ENCODE peak calls at places on chromosomes 7 and 10, in six cellular contexts. One of them, this sample, is unnamed.

GRCh38 chr7:50552921-50553320 is 12.3 kb downstream of the DDC start:
- DNase-seq in HCT116: no peak
- DNase-seq in DND-41: peak; percentile 48
- DNase-seq in neural progenitor cell: peak; percentile 82
- DNase-seq in mammary epithelial cell: peak; percentile 17
- DNase-seq in IMR-90: peak; percentile 55
- DNase-seq in this sample: no peak

GRCh38 chr7:31741852-31742251 is 54.8 kb downstream of the PPP1R17 start:
- DNase-seq in mammary epithelial cell: peak; percentile 34
- DNase-seq in IMR-90: no peak
- DNase-seq in neural progenitor cell: no peak
- DNase-seq in HCT116: no peak
- DNase-seq in DND-41: no peak
- DNase-seq in this sample: no peak

GRCh38 chr7:70432567-70433001 is 699.4 kb upstream of the GALNT17 start:
- DNase-seq in DND-41: no peak
- DNase-seq in mammary epithelial cell: no peak
- DNase-seq in neural progenitor cell: no peak
- DNase-seq in IMR-90: no peak
- DNase-seq in HCT116: no peak
- DNase-seq in this sample: no peak

GRCh38 chr7:2157473-2158279 is 75.1 kb downstream of the MAD1L1 start:
- DNase-seq in IMR-90: peak; percentile 96
- DNase-seq in neural progenitor cell: peak; percentile 26
- DNase-seq in HCT116: no peak
- DNase-seq in DND-41: peak; percentile 13
- DNase-seq in mammary epithelial cell: no peak
- DNase-seq in this sample: no peak

GRCh38 chr7:151795168-151795754 is 81.7 kb downstream of the PRKAG2 start:
- DNase-seq in DND-41: no peak
- DNase-seq in neural progenitor cell: no peak
- DNase-seq in HCT116: no peak
- DNase-seq in IMR-90: no peak
- DNase-seq in mammary epithelial cell: no peak
- DNase-seq in this sample: no peak

GRCh38 chr10:49328401-49329185 is 29.6 kb downstream of the C10orf71 start:
- DNase-seq in DND-41: no peak
- DNase-seq in HCT116: no peak
- DNase-seq in mammary epithelial cell: no peak
- DNase-seq in neural progenitor cell: no peak
- DNase-seq in IMR-90: no peak
- DNase-seq in this sample: no peak

GRCh38 chr7:132859199-132859598 is 222.7 kb downstream of the CHCHD3 start:
- DNase-seq in DND-41: no peak
- DNase-seq in IMR-90: no peak
- DNase-seq in HCT116: no peak
- DNase-seq in neural progenitor cell: no peak
- DNase-seq in mammary epithelial cell: no peak
- DNase-seq in this sample: no peak

GRCh38 chr7:106568680-106569499 is 92.1 kb downstream of the CCDC71L start:
- DNase-seq in HCT116: peak; percentile 52
- DNase-seq in neural progenitor cell: no peak
- DNase-seq in IMR-90: peak; percentile 85
- DNase-seq in mammary epithelial cell: peak; percentile 85
- DNase-seq in DND-41: peak; percentile 39
- DNase-seq in this sample: no peak

GRCh38 chr7:40297741-40298311 is 163.0 kb downstream of the SUGCT start:
- DNase-seq in IMR-90: peak; percentile 38
- DNase-seq in DND-41: no peak
- DNase-seq in HCT116: no peak
- DNase-seq in neural progenitor cell: no peak
- DNase-seq in mammary epithelial cell: peak; percentile 16
- DNase-seq in this sample: no peak

GRCh38 chr7:13262929-13263530 is 575.6 kb downstream of the ARL4A start:
- DNase-seq in HCT116: peak; percentile 26
- DNase-seq in IMR-90: peak; percentile 52
- DNase-seq in mammary epithelial cell: peak; percentile 10
- DNase-seq in neural progenitor cell: peak; percentile 40
- DNase-seq in DND-41: no peak
- DNase-seq in this sample: peak; percentile 54

GRCh38 chr7:149670288-149670687 is 103.1 kb downstream of the ZNF467 start:
- DNase-seq in mammary epithelial cell: no peak
- DNase-seq in DND-41: no peak
- DNase-seq in neural progenitor cell: no peak
- DNase-seq in IMR-90: peak; percentile 10
- DNase-seq in HCT116: no peak
- DNase-seq in this sample: no peak

GRCh38 chr7:114823290-114823689 is 98.6 kb upstream of the MDFIC start:
- DNase-seq in neural progenitor cell: no peak
- DNase-seq in DND-41: no peak
- DNase-seq in IMR-90: peak; percentile 5
- DNase-seq in mammary epithelial cell: peak; percentile 84
- DNase-seq in HCT116: no peak
- DNase-seq in this sample: no peak
- H2AFZ ChIP-seq in neural progenitor cell: no peak overlapping the region
- H2AFZ ChIP-seq in DND-41: no peak overlapping the region
- H2AFZ ChIP-seq in IMR-90: peak overlapping the region; percentile 13
- H2AFZ ChIP-seq in mammary epithelial cell: peak overlapping the region; percentile 56
- H2AFZ ChIP-seq in HCT116: no peak overlapping the region
- H2AFZ ChIP-seq in this sample: no peak overlapping the region

DNA sequence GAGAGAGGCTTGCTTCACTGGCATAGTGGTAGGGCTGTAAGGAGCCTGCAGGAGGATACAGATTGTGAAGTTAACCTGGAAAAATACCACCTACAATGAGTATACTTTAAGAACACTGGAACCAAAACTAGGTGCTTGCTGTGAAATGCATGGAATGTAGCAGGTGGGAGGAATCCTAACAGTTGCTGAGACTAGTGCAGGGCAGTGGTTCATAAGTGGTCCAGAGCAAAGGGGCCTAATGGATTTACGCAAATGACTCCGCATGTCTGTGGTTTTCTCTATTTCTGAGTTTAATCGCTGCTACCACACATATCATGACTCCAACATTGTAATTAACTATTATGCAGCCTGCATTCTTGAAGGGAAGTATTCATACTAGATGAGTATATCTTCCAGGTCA is 218.4 kb downstream of the CHRM2 start:
- DNase-seq in mammary epithelial cell: peak; percentile 26
- DNase-seq in neural progenitor cell: no peak
- DNase-seq in DND-41: no peak
- DNase-seq in HCT116: no peak
- DNase-seq in IMR-90: no peak
- DNase-seq in this sample: no peak
- H3K27ac ChIP-seq in mammary epithelial cell: no peak overlapping the region
- H3K27ac ChIP-seq in neural progenitor cell: no peak overlapping the region
- H3K27ac ChIP-seq in DND-41: no peak overlapping the region
- H3K27ac ChIP-seq in HCT116: no peak overlapping the region
- H3K27ac ChIP-seq in IMR-90: peak overlapping the region; percentile 52
- H3K27ac ChIP-seq in this sample: no peak overlapping the region

GRCh38 chr10:118594392-118595063 is 920 bp downstream of the PRLHR start:
- DNase-seq in DND-41: peak; percentile 7
- DNase-seq in neural progenitor cell: peak; percentile 99
- DNase-seq in mammary epithelial cell: peak; percentile 57
- DNase-seq in HCT116: no peak
- DNase-seq in IMR-90: peak; percentile 21
- DNase-seq in this sample: no peak

GRCh38 chr10:118596426-118597124 is 1.1 kb upstream of the PRLHR start:
- DNase-seq in neural progenitor cell: peak; percentile 81
- DNase-seq in HCT116: no peak
- DNase-seq in IMR-90: no peak
- DNase-seq in DND-41: no peak
- DNase-seq in mammary epithelial cell: no peak
- DNase-seq in this sample: no peak

GRCh38 chr10:118595064-118595420 is 406 bp downstream of the PRLHR start:
- DNase-seq in HCT116: no peak
- DNase-seq in mammary epithelial cell: no peak
- DNase-seq in neural progenitor cell: no peak
- DNase-seq in IMR-90: no peak
- DNase-seq in DND-41: no peak
- DNase-seq in this sample: no peak

GRCh38 chr10:118592675-118593330 is 2.6 kb downstream of the PRLHR start:
- DNase-seq in IMR-90: no peak
- DNase-seq in neural progenitor cell: no peak
- DNase-seq in mammary epithelial cell: no peak
- DNase-seq in HCT116: no peak
- DNase-seq in DND-41: no peak
- DNase-seq in this sample: no peak

DNA sequence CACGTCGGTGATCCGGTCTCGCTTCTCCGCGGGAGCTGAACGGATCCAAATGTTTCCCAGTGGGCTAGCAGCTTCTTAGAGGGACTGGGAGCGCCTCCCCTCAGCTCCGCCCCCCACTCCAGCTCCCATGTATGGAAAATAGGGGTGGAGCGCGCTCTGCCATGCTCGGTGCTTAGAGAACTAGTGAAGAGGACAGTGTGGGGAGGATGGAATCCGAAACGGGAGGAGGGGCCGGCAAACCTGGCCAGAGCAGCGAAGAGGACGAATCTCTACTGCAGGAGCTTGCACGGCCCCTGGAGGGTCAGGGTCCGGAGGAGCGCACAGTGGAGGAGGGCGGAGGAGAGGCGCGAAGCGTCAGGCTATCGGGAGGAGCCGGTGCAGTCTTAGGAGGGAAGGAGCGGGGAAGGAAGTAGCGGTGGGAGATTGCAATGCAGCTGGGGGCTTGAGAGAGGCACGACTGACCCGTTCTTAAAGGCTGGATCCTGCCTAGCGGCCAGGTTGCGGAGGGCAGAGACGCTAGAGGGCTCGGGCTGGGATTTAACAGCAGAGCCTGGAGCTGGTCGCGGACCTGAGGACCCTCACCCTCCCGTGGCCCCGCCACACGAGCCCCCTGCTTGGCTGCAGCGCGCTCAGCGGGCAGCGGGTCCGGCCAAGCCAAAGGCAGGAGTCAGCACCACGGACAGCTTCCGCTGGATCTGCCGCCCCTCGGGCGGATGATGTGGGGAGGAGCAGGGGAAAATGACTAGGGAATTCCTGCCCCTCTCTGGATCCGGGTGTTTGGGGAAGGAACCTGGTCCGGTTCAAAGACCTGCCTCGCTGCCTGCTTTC is at the start of gene PRLHR:
- DNase-seq in HCT116: no peak
- DNase-seq in neural progenitor cell: peak; percentile 94
- DNase-seq in mammary epithelial cell: no peak
- DNase-seq in DND-41: peak; percentile 13
- DNase-seq in IMR-90: peak; percentile 10
- DNase-seq in this sample: no peak
- H2AFZ ChIP-seq in HCT116: no peak within 1 kb of the TSS
- H2AFZ ChIP-seq in neural progenitor cell: no peak within 1 kb of the TSS
- H2AFZ ChIP-seq in mammary epithelial cell: no peak within 1 kb of the TSS
- H2AFZ ChIP-seq in DND-41: no peak within 1 kb of the TSS
- H2AFZ ChIP-seq in IMR-90: no peak within 1 kb of the TSS
- H2AFZ ChIP-seq in this sample: no peak within 1 kb of the TSS

GRCh38 chr10:125076121-125076825 is 84.1 kb downstream of the CTBP2 start:
- DNase-seq in DND-41: no peak
- DNase-seq in HCT116: no peak
- DNase-seq in mammary epithelial cell: no peak
- DNase-seq in IMR-90: no peak
- DNase-seq in neural progenitor cell: no peak
- DNase-seq in this sample: no peak
- H3K27ac ChIP-seq in DND-41: no peak overlapping the region
- H3K27ac ChIP-seq in HCT116: no peak overlapping the region
- H3K27ac ChIP-seq in mammary epithelial cell: no peak overlapping the region
- H3K27ac ChIP-seq in IMR-90: peak overlapping the region; percentile 17
- H3K27ac ChIP-seq in neural progenitor cell: no peak overlapping the region
- H3K27ac ChIP-seq in this sample: no peak overlapping the region

GRCh38 chr7:7181519-7182155 is 707 bp upstream of the C1GALT1 start:
- DNase-seq in IMR-90: peak; percentile 28
- DNase-seq in mammary epithelial cell: no peak
- DNase-seq in HCT116: peak; percentile 32
- DNase-seq in DND-41: peak; percentile 59
- DNase-seq in neural progenitor cell: peak; percentile 49
- DNase-seq in this sample: peak; percentile 76

GRCh38 chr7:7182156-7183060 is at the start of gene C1GALT1:
- DNase-seq in neural progenitor cell: peak; percentile 97
- DNase-seq in IMR-90: peak; percentile 97
- DNase-seq in DND-41: peak; percentile 98
- DNase-seq in HCT116: peak; percentile 93
- DNase-seq in mammary epithelial cell: peak; percentile 96
- DNase-seq in this sample: peak; percentile 96

GRCh38 chr7:7178906-7179305 is 3.4 kb upstream of the C1GALT1 start:
- DNase-seq in HCT116: no peak
- DNase-seq in DND-41: no peak
- DNase-seq in neural progenitor cell: no peak
- DNase-seq in mammary epithelial cell: peak; percentile 88
- DNase-seq in IMR-90: no peak
- DNase-seq in this sample: no peak

GRCh38 chr7:7183061-7183832 is 903 bp downstream of the C1GALT1 start:
- DNase-seq in DND-41: no peak
- DNase-seq in mammary epithelial cell: peak; percentile 65
- DNase-seq in HCT116: no peak
- DNase-seq in neural progenitor cell: peak; percentile 59
- DNase-seq in IMR-90: no peak
- DNase-seq in this sample: peak; percentile 78

GRCh38 chr7:7180725-7181428 is 1.5 kb upstream of the C1GALT1 start:
- DNase-seq in neural progenitor cell: no peak
- DNase-seq in mammary epithelial cell: no peak
- DNase-seq in HCT116: no peak
- DNase-seq in DND-41: no peak
- DNase-seq in IMR-90: no peak
- DNase-seq in this sample: no peak
- H2AFZ ChIP-seq in neural progenitor cell: no peak overlapping the region
- H2AFZ ChIP-seq in mammary epithelial cell: no peak overlapping the region
- H2AFZ ChIP-seq in HCT116: no peak overlapping the region
- H2AFZ ChIP-seq in DND-41: peak overlapping the region; percentile 84
- H2AFZ ChIP-seq in IMR-90: no peak overlapping the region
- H2AFZ ChIP-seq in this sample: peak overlapping the region; percentile 80

GRCh38 chr7:100887186-100887954 is 2.1 kb downstream of the UFSP1 start:
- DNase-seq in mammary epithelial cell: no peak
- DNase-seq in DND-41: peak; percentile 34
- DNase-seq in HCT116: no peak
- DNase-seq in IMR-90: no peak
- DNase-seq in neural progenitor cell: no peak
- DNase-seq in this sample: no peak
- H3K27ac ChIP-seq in mammary epithelial cell: no peak overlapping the region
- H3K27ac ChIP-seq in DND-41: no peak overlapping the region
- H3K27ac ChIP-seq in HCT116: peak overlapping the region; percentile 78
- H3K27ac ChIP-seq in IMR-90: no peak overlapping the region
- H3K27ac ChIP-seq in neural progenitor cell: no peak overlapping the region
- H3K27ac ChIP-seq in this sample: no peak overlapping the region